ENCODE peak calls at places on chromosomes 4 and X, in five cellular contexts. Z, D, V, B and O are unnamed samples.

GRCh38 chr4:134024251-134024650 is 177.3 kb downstream of the PABPC4L start:
- DNase-seq in Z (no peak), D (peak; percentile 43), V (peak; percentile 43), B (peak; percentile 12), O (no peak)

GRCh38 chr4:23788460-23788859 is 101.4 kb downstream of the PPARGC1A start:
- DNase-seq in Z (no peak), D (no peak), V (peak; percentile 47), B (peak; percentile 6), O (no peak)

GRCh38 chr4:84498203-84499026 is 677 bp downstream of the NKX6-1 start:
- DNase-seq in Z (no peak), D (peak; percentile 70), V (no peak), B (peak; percentile 35), O (no peak)

GRCh38 chr4:185312699-185313098 is 83.0 kb downstream of the LRP2BP start:
- DNase-seq in Z (no peak), D (no peak), V (no peak), B (peak; percentile 31), O (no peak)

GRCh38 chr4:126097155-126097554 is 782.4 kb downstream of the FAT4 start:
- DNase-seq in Z (no peak), D (no peak), V (no peak), B (no peak), O (no peak)

GRCh38 chrX:39605866-39606265 is 491.9 kb downstream of the BCOR start:
- DNase-seq in Z (no peak), D (no peak), V (no peak), B (no peak), O (no peak)

GRCh38 chr4:125322363-125322730 is 7.6 kb downstream of the FAT4 start:
- DNase-seq in Z (no peak), D (no peak), V (no peak), B (peak; percentile 73), O (no peak)

GRCh38 chrX:1147641-1148515 is 64.6 kb downstream of the CRLF2 start:
- DNase-seq in Z (no peak), D (no peak), V (no peak), B (no peak), O (no peak)

GRCh38 chrX:85244411-85245210 is 820 bp downstream of the ZNF711 start:
- DNase-seq in Z (no peak), D (peak; percentile 64), V (no peak), B (peak; percentile 24), O (no peak)

GRCh38 chrX:44344194-44344593 is 722 bp upstream of the EFHC2 start:
- DNase-seq in Z (peak; percentile 18), D (no peak), V (no peak), B (no peak), O (no peak)

GRCh38 chr4:76741663-76742020 is 156.3 kb downstream of the SOWAHB start:
- DNase-seq in Z (no peak), D (no peak), V (no peak), B (no peak), O (no peak)

GRCh38 chrX:3962511-3963350 is 249.3 kb upstream of the PRKX start:
- DNase-seq in Z (no peak), D (peak; percentile 68), V (peak; percentile 1), B (peak; percentile 13), O (no peak)

GRCh38 chr4:6333301-6334202 is 63.9 kb downstream of the WFS1 start:
- DNase-seq in Z (no peak), D (no peak), V (no peak), B (no peak), O (no peak)

GRCh38 chrX:53377464-53377863 is 45.0 kb downstream of the SMC1A start:
- DNase-seq in Z (no peak), D (no peak), V (no peak), B (no peak), O (no peak)

GRCh38 chr4:143186634-143187033 is 1.9 kb downstream of the USP38 start:
- DNase-seq in Z (no peak), D (peak; percentile 6), V (peak; percentile 5), B (peak; percentile 13), O (no peak)

GRCh38 chrX:64204252-64204651 is 1.3 kb downstream of the AMER1 start:
- DNase-seq in Z (peak; percentile 19), D (peak; percentile 47), V (peak; percentile 55), B (peak; percentile 3), O (no peak)

GRCh38 chr4:176845636-176846035 is 52.9 kb upstream of the VEGFC start:
- DNase-seq in Z (no peak), D (no peak), V (no peak), B (no peak), O (no peak)

GRCh38 chr4:173448919-173449641 is 50.2 kb upstream of the SCRG1 start:
- DNase-seq in Z (no peak), D (no peak), V (no peak), B (no peak), O (no peak)

GRCh38 chrX:57445046-57445445 is 146.8 kb upstream of the ZXDB start:
- DNase-seq in Z (no peak), D (no peak), V (no peak), B (no peak), O (no peak)

GRCh38 chr4:77676842-77677241 is 71.2 kb downstream of the CXCL13 start:
- DNase-seq in Z (no peak), D (no peak), V (no peak), B (no peak), O (no peak)

GRCh38 chr4:156173937-156174336 is 220.3 kb upstream of the CTSO start:
- DNase-seq in Z (no peak), D (no peak), V (no peak), B (no peak), O (no peak)

GRCh38 chr4:8029689-8030088 is 90.0 kb upstream of the AFAP1 start:
- DNase-seq in Z (no peak), D (no peak), V (no peak), B (no peak), O (no peak)

GRCh38 chrX:77597090-77597489 is 149.9 kb downstream of the FGF16 start:
- DNase-seq in Z (no peak), D (no peak), V (no peak), B (peak; percentile 47), O (no peak)
- TF ChIP-seq CTCF in Z (peak; percentile 42), D (peak; percentile 39), V (no peak), B (peak; percentile 40), O (peak; percentile 21)

GRCh38 chrX:119757979-119758681 is at the start of gene SOWAHD:
- DNase-seq in Z (peak; percentile 47), D (peak; percentile 60), V (peak; percentile 50), B (no peak), O (no peak)

GRCh38 chrX:119757646-119757978 is 776 bp upstream of the SOWAHD start:
- DNase-seq in Z (no peak), D (no peak), V (no peak), B (no peak), O (no peak)

GRCh38 chrX:119758682-119759332 is 419 bp downstream of the SOWAHD start:
- DNase-seq in Z (no peak), D (peak; percentile 46), V (no peak), B (no peak), O (no peak)

GRCh38 chrX:119755981-119756533 is 2.3 kb upstream of the SOWAHD start:
- DNase-seq in Z (no peak), D (no peak), V (peak; percentile 14), B (no peak), O (no peak)

DNA sequence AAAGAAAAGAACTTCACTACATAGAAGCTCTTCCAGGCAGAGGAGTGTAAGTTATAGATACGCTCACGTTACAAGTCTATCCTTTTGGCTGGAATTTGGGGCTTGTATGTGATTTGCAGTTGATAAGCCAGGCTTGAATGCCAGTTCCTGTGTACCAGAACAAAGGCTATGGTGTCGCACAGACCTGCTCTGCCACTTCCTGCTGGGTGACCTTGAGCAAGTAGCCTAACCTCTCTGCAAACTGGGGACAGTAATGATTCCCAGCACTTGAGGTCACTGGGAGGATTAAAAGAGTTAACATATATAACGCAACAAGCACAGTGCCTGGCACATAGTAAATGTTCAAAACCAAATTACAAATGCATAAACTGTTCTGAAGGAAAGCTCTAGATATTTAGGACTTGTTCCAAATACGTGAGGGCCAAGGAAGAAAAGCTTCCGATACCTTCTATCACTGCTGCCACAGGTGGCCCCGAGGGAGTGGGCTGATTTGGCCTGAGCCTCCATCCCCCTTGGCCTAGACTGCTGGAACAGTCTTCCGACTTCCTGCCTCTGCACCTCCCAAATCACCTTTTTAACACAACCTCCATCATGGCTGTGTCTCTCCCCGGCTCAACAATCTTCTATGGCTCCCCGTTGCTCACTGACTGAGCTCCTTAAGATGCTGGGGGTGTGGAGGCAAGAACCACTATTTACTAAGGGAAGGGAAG is 1.3 kb upstream of the SOWAHD start:
- DNase-seq in Z (no peak), D (no peak), V (peak; percentile 23), B (no peak), O (no peak)
- H3K4me1 ChIP-seq in Z (peaks cover 13% of the 10 kb centered on the region), D (no peaks in the 10 kb centered on the region), V (peaks cover 35% of the 10 kb centered on the region), B (no peaks in the 10 kb centered on the region), O (no peaks in the 10 kb centered on the region)

GRCh38 chrX:16882188-16882587 is 12.0 kb upstream of the RBBP7 start:
- DNase-seq in Z (peak; percentile 21), D (peak; percentile 2), V (no peak), B (peak; percentile 53), O (no peak)

GRCh38 chrX:16882702-16883486 is 12.7 kb upstream of the RBBP7 start:
- DNase-seq in Z (peak; percentile 49), D (peak; percentile 84), V (peak; percentile 44), B (peak; percentile 73), O (peak; percentile 8)

GRCh38 chrX:16885628-16886027 is 15.5 kb upstream of the RBBP7 start:
- DNase-seq in Z (no peak), D (no peak), V (no peak), B (no peak), O (no peak)

GRCh38 chrX:16883487-16883804 is 13.3 kb upstream of the RBBP7 start:
- DNase-seq in Z (no peak), D (no peak), V (no peak), B (no peak), O (no peak)
- TF ChIP-seq CTCF in Z (peak; percentile 1), D (no peak), V (no peak), B (no peak), O (no peak)

GRCh38 chr4:10112658-10113284 is 3.8 kb downstream of the WDR1 start:
- DNase-seq in Z (no peak), D (no peak), V (no peak), B (no peak), O (no peak)

GRCh38 chr4:10108818-10109783 is 7.5 kb downstream of the WDR1 start:
- DNase-seq in Z (no peak), D (no peak), V (no peak), B (peak; percentile 42), O (no peak)

GRCh38 chr4:10113362-10114047 is 3.1 kb downstream of the WDR1 start:
- DNase-seq in Z (no peak), D (no peak), V (no peak), B (no peak), O (no peak)

GRCh38 chr4:10109995-10110670 is 6.5 kb downstream of the WDR1 start:
- DNase-seq in Z (no peak), D (no peak), V (no peak), B (no peak), O (no peak)

DNA sequence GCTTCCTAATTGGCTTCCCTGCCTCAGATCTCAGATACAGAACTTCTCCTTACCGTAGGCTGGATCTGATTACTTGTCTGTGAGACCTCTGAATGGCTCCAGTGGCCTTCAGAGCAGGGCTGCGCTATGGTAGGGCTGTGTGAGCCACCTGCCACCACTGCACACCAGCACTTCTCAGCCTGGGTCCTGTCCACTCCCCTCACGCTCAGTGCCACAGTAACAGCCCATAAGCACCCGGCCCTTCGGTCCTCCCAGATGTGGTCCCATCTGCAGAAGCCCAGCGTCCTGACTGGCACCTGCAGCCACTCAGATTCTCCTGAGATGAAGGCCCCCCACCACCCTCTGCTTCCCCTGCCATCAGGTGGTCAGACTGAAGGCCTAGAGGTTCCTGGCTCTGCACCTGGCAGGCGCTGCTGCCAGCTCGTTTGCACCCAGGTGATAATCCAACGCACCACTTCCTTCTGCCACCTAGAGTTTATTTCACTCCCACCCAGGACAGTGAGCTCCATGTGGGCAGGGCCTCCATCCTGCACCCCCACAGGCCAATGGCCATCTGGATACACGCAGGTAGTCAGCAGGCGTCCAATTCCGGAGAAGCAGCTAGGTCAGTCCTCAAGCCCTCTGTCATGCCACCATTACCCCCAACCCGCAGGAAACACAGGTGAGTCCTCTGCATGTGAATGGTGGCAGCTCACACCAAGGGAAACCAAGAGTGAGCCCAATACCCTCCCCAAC is 5.4 kb downstream of the WDR1 start:
- DNase-seq in Z (no peak), D (no peak), V (no peak), B (no peak), O (no peak)
- H3K4me1 ChIP-seq in Z (peaks cover 93% of the 10 kb centered on the region), D (peaks cover 7% of the 10 kb centered on the region), V (peaks cover 94% of the 10 kb centered on the region), B (peaks cover 45% of the 10 kb centered on the region), O (peaks cover 78% of the 10 kb centered on the region)